ENCODE peak calls at places on chromosomes 1 and 21, in ten cellular contexts. B is prostate gland, M is H54, T is ovary, G is spleen, J is A549, F is breast epithelium, Q is lower leg skin, Y is uterus, H is NB4. R is an unnamed sample.

GRCh38 chr21:15221799-15222386 is 157.1 kb upstream of the NRIP1 start:
- DNase-seq in T (no peak), G (no peak), J (peak), Y (no peak), M (peak), Q (no peak), H (peak), F (no peak), B (no peak), R (no peak)

GRCh38 chr21:38619865-38620513 is 121.7 kb upstream of the ERG start:
- DNase-seq in Q (no peak), G (no peak), Y (peak), H (peak), B (peak), F (no peak), J (no peak), M (no peak), T (peak), R (no peak)

GRCh38 chr1:24501371-24502167 is 1.1 kb upstream of the RCAN3 start:
- DNase-seq in B (peak), T (no peak), M (peak), Q (peak), H (peak), Y (no peak), G (peak), J (peak), F (no peak), R (no peak)

GRCh38 chr1:94871031-94871430 is 50.9 kb downstream of the SLC44A3 start:
- DNase-seq in G (no peak), J (no peak), T (no peak), M (no peak), Y (no peak), Q (no peak), B (no peak), F (no peak), H (no peak), R (no peak)

GRCh38 chr1:116528329-116529083 is 42.3 kb downstream of the CD58 start:
- DNase-seq in Y (no peak), Q (no peak), G (no peak), M (no peak), H (no peak), B (no peak), T (no peak), F (no peak), J (no peak), R (no peak)

GRCh38 chr21:36260030-36260787 is 59.8 kb upstream of the MORC3 start:
- DNase-seq in J (peak), H (peak), M (peak), B (peak), T (peak), Q (no peak), Y (peak), F (no peak), G (no peak), R (peak)

GRCh38 chr1:167997037-167997575 is 60.2 kb upstream of the MPC2 start:
- DNase-seq in T (no peak), Q (no peak), Y (no peak), H (no peak), B (no peak), J (no peak), G (no peak), F (no peak), M (no peak), R (no peak)

GRCh38 chr1:17574502-17574901 is 35.0 kb downstream of the ARHGEF10L start:
- DNase-seq in T (no peak), H (no peak), Y (no peak), M (no peak), Q (no peak), F (no peak), J (no peak), B (no peak), G (no peak), R (no peak)

GRCh38 chr1:40668769-40669525 is 3.5 kb upstream of the RIMS3 start:
- DNase-seq in M (peak), H (peak), T (peak), B (peak), Y (peak), J (peak), Q (peak), F (peak), G (peak), R (peak)

GRCh38 chr1:229383961-229384360 is 41.1 kb upstream of the CCSAP start:
- DNase-seq in Q (no peak), F (no peak), H (no peak), G (no peak), J (no peak), B (no peak), Y (no peak), T (no peak), M (no peak), R (no peak)

GRCh38 chr21:35265170-35265877 is 216.2 kb upstream of the RUNX1 start:
- DNase-seq in J (peak), F (no peak), G (no peak), M (no peak), H (no peak), Y (no peak), B (no peak), Q (no peak), T (no peak), R (no peak)

GRCh38 chr1:24964811-24965570 is 34.9 kb upstream of the RUNX3 start:
- DNase-seq in F (no peak), Q (no peak), G (peak), J (no peak), H (peak), T (no peak), M (no peak), Y (no peak), B (no peak), R (no peak)

GRCh38 chr1:241163363-241163762 is 193.6 kb downstream of the RGS7 start:
- DNase-seq in G (no peak), H (no peak), B (no peak), Q (no peak), T (no peak), M (no peak), F (no peak), J (no peak), Y (no peak), R (no peak)

GRCh38 chr21:22791986-22792560 is 1793.9 kb downstream of the NCAM2 start:
- DNase-seq in Y (no peak), M (no peak), G (no peak), T (no peak), Q (no peak), B (peak), J (peak), F (no peak), H (peak), R (peak)

GRCh38 chr1:41362357-41362721 is 1.1 kb downstream of the FOXO6 start:
- DNase-seq in Y (no peak), B (no peak), J (no peak), M (no peak), G (no peak), Q (no peak), T (no peak), F (no peak), H (no peak), R (no peak)

GRCh38 chr1:2874207-2875165 is 73.0 kb upstream of the TTC34 start:
- DNase-seq in Y (no peak), H (no peak), J (no peak), M (no peak), B (no peak), F (no peak), G (no peak), T (no peak), Q (no peak), R (no peak)

GRCh38 chr1:70504821-70505193 is 93.7 kb downstream of the CTH start:
- DNase-seq in Y (peak), M (no peak), T (peak), F (no peak), Q (no peak), J (no peak), G (no peak), H (no peak), B (no peak), R (no peak)

GRCh38 chr1:198846506-198847010 is 207.7 kb downstream of the PTPRC start:
- DNase-seq in H (no peak), G (no peak), F (no peak), Y (no peak), M (no peak), Q (no peak), B (no peak), T (no peak), J (no peak), R (no peak)

GRCh38 chr1:159945483-159946241 is at the start of gene IGSF9:
- DNase-seq in G (peak), Y (peak), Q (peak), J (peak), H (no peak), B (peak), T (peak), F (peak), M (no peak), R (peak)
- TF ChIP-seq POLR2A in G (no peak), Y (no peak), Q (no peak), J (no peak), H (no peak), B (peak), T (no peak), F (no peak), M (no peak), R (no peak)

DNA sequence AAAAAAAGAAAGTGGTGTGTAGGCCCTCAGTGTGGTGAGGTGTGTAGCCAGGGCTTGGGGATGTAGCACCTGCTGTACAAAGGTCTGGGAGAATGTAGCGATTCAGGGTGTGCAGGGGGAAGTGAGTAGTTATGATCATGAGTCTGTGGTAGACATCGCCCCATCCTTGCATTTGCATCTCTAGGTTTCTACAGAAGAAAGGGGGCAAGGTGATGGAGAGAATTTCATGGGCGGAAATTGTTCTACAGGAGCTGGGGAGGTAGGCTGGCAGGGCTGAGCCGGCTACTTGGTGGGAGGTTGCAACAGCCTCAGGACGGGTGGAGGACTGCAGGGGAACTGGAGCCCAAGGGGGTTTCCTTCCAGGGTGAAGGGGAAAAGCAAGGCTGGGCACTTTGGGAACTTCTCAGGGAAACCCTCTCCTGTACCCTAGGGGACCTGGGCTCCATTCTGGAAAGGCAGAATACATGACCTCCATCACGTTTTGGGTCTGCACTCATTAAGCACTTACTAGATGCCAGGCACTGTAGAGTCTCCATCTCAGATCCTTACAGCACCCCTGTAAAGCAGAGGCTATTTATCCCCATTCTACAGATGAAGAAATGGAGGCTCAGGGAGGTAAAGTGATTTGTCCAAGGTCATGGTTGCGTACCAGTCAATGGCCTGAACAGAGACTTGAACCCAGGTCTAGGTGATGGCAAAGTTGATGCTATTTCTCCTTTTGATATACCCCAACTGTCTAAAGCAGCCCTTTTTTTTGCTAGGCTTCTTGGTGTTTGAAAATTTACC is 14.5 kb upstream of the TNFRSF1B start:
- DNase-seq in G (no peak), Q (no peak), T (no peak), B (no peak), J (no peak), Y (no peak), M (no peak), H (no peak), F (no peak), R (no peak)
- TF ChIP-seq POLR2A in G (no peak), Q (no peak), T (no peak), B (no peak), J (no peak), Y (no peak), M (no peak), H (no peak), F (no peak), R (no peak)

GRCh38 chr1:28369518-28370219 is at the start of gene PHACTR4:
- DNase-seq in J (peak), F (peak), B (peak), H (peak), Y (peak), Q (peak), G (peak), M (peak), T (peak), R (peak)
- TF ChIP-seq POLR2A in J (peak), F (peak), B (peak), H (peak), Y (peak), Q (no peak), G (peak), M (peak), T (peak), R (peak)

GRCh38 chr1:53195211-53195909 is 1.3 kb upstream of the CPT2 start:
- DNase-seq in Y (no peak), T (no peak), B (no peak), G (no peak), J (no peak), M (no peak), Q (no peak), H (no peak), F (no peak), R (no peak)

GRCh38 chr1:53198241-53198651 is 1.6 kb downstream of the CPT2 start:
- DNase-seq in Y (no peak), B (no peak), Q (peak), F (no peak), G (no peak), M (no peak), H (no peak), T (no peak), J (no peak), R (peak)

GRCh38 chr1:53196485-53197271 is at the start of gene CPT2:
- DNase-seq in G (peak), Y (peak), B (peak), H (peak), J (peak), M (peak), F (peak), Q (peak), T (peak), R (peak)

GRCh38 chr1:53195913-53196484 is 625 bp upstream of the CPT2 start:
- DNase-seq in H (no peak), M (no peak), Y (no peak), B (no peak), Q (no peak), T (no peak), G (no peak), J (no peak), F (no peak), R (no peak)

GRCh38 chr1:53197301-53198205 is 929 bp downstream of the CPT2 start:
- DNase-seq in H (peak), J (no peak), F (no peak), B (no peak), Y (no peak), T (no peak), Q (no peak), G (no peak), M (peak), R (peak)
- TF ChIP-seq POLR2A in H (no peak), J (no peak), F (no peak), B (no peak), Y (no peak), T (no peak), Q (no peak), G (no peak), M (no peak), R (no peak)

DNA sequence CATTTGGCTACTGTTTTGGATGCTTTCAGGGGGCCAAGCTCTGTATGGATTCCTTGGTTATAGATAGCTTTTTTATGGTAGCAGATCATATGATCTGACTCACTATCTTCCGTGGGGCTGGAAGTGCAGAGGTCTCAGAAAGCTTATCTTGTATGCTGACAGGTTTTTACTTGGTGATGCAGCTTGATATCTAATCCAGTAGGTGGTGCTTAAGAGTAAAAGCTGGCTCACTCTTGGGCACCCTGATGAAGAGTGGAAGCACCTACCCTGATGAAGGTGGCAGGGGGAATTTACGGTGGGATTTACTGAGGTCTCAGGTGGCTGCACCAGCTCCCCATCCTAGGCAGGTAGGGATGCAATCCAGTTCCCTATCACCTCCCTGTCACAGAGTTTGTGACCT is 151.2 kb downstream of the PTBP2 start:
- DNase-seq in T (no peak), H (no peak), M (no peak), J (no peak), Q (no peak), F (no peak), G (no peak), Y (no peak), B (no peak), R (no peak)
- TF ChIP-seq POLR2A in T (no peak), H (no peak), M (no peak), J (no peak), Q (no peak), F (no peak), G (no peak), Y (no peak), B (no peak), R (no peak)

GRCh38 chr1:8587784-8588183 is 229.7 kb downstream of the RERE start:
- DNase-seq in J (no peak), F (no peak), G (no peak), Y (no peak), T (no peak), B (no peak), H (no peak), Q (no peak), M (no peak), R (no peak)

GRCh38 chr1:8583031-8583430 is 234.4 kb downstream of the RERE start:
- DNase-seq in Q (no peak), B (no peak), Y (no peak), H (no peak), J (no peak), M (no peak), T (no peak), G (no peak), F (no peak), R (no peak)

GRCh38 chr1:8580566-8580965 is 236.9 kb downstream of the RERE start:
- DNase-seq in H (no peak), M (no peak), J (no peak), F (no peak), G (no peak), T (no peak), B (no peak), Q (no peak), Y (no peak), R (no peak)

GRCh38 chr1:8586438-8586837 is 231.0 kb downstream of the RERE start:
- DNase-seq in B (no peak), Q (no peak), Y (no peak), J (no peak), H (no peak), M (no peak), F (no peak), G (no peak), T (no peak), R (no peak)

DNA sequence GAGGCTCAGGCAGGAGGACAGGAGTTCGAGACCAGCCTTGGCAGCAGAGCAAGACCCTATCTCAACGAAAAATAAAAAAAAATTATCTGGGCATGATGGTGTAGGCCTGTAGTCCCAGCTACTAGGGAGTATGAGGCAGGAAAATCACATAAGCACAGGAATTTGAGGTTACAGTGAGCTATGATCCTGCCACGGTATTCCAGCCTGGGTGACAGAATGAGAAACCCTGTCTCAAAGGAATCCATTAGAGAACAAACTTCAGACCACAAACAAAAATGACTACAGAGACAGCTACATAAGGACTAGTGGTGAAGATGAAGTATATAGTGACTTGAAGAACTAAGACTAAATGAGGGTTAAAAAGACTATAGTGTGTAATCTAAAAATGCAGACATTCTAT is 233.1 kb downstream of the RERE start:
- DNase-seq in F (no peak), T (no peak), Y (no peak), Q (no peak), H (no peak), M (no peak), B (no peak), J (no peak), G (no peak), R (no peak)
- TF ChIP-seq POLR2A in F (no peak), T (no peak), Y (no peak), Q (no peak), H (no peak), M (no peak), B (no peak), J (no peak), G (no peak), R (no peak)

GRCh38 chr1:222713091-222714012 is 988 bp downstream of the BROX start:
- DNase-seq in Y (peak), J (peak), T (peak), B (peak), F (peak), G (peak), M (peak), H (peak), Q (peak), R (peak)

GRCh38 chr1:222711319-222712252 is 705 bp downstream of the AIDA start:
- DNase-seq in F (no peak), Q (peak), B (peak), J (peak), G (peak), Y (peak), T (peak), H (peak), M (peak), R (peak)

GRCh38 chr1:222709700-222710153 is 2.6 kb downstream of the AIDA start:
- DNase-seq in Q (no peak), F (no peak), M (no peak), G (no peak), B (no peak), T (no peak), H (no peak), J (no peak), Y (no peak), R (peak)

GRCh38 chr1:222716393-222716792 is 4.0 kb downstream of the BROX start:
- DNase-seq in B (no peak), G (no peak), M (no peak), F (no peak), H (no peak), Q (no peak), Y (no peak), J (no peak), T (no peak), R (no peak)

DNA sequence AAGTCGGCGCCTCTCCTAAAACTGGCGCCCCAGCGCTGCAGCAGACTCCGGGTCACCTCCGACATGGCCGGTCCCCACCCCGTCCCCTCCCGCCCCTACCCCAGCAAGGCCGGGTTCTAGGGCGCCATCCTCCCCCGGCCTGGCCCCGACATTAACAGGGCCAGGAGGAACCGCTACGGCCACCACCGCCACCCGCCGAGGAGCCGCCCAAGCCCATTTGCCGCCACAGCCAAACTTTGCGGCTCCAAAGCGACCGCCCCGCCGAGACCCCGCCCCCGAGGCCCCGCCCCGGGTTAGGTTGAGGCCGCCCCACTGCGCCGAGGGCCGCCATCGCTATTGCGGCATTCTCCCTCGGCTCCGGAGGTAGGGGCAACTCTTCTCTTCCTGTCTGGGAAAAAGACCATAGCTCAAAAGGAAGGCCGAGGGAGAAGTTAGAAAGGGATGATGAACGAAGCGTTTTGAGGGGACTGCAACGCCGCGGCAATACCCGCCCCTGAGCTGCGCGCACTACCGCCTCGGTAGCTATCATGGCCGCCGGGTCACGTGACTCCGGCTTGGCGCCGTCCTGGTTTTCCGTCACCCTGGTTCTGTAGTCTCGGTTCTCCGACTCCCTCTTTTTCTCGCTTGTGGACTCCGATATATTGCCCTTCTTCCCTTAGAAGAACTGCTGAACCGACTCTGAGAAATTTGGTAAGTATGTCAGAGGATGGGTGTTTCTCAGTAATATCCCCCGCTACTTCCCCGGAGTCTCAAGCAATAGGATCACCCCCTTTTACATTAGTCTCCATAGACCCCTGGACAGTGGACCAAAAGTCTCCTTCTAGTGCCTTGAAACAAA is at the start of the genes AIDA and BROX:
- DNase-seq in G (peak), T (peak), F (peak), B (peak), M (peak), H (peak), Q (peak), J (peak), Y (peak), R (peak)
- TF ChIP-seq POLR2A in G (peak), T (no peak), F (no peak), B (peak), M (peak), H (peak), Q (no peak), J (no peak), Y (peak), R (no peak)